ENCODE peak calls at places on chromosomes 16 and 17, in eight cellular contexts. S is T-helper 2 cell, W is amniotic stem cell, V is adrenal gland, X is neural progenitor cell, H is body of pancreas, G is NCI-H2107, J is heart right ventricle. O is an unnamed sample.

GRCh38 chr17:58088624-58089023 is 5.4 kb downstream of the DYNLL2 start:
- DNase-seq in S (no peak), W (no peak), V (no peak), X (no peak), H (no peak), G (no peak), J (no peak), O (no peak)

GRCh38 chr16:57235128-57236092 is 9.6 kb upstream of the ARL2BP start:
- DNase-seq in S (no peak), W (no peak), V (no peak), X (no peak), H (no peak), G (peak; percentile 82), J (no peak), O (no peak)

GRCh38 chr16:64878964-64879363 is 242.9 kb downstream of the CDH11 start:
- DNase-seq in S (no peak), W (no peak), V (no peak), X (no peak), H (no peak), G (no peak), J (no peak), O (no peak)

GRCh38 chr17:10754109-10754508 is 24.3 kb upstream of the TMEM220 start:
- DNase-seq in S (no peak), W (no peak), V (peak; percentile 75), X (peak; percentile 76), H (peak; percentile 58), G (no peak), J (no peak), O (peak; percentile 66)

GRCh38 chr17:65417406-65418221 is 143.8 kb downstream of the AXIN2 start:
- DNase-seq in S (no peak), W (no peak), V (no peak), X (no peak), H (no peak), G (no peak), J (no peak), O (no peak)

GRCh38 chr17:73625006-73625405 is 19.2 kb downstream of the SDK2 start:
- DNase-seq in S (no peak), W (no peak), V (no peak), X (no peak), H (no peak), G (no peak), J (no peak), O (no peak)

GRCh38 chr17:8674344-8675305 is 44.1 kb upstream of the MYH10 start:
- DNase-seq in S (no peak), W (no peak), V (peak; percentile 16), X (no peak), H (peak; percentile 42), G (no peak), J (peak; percentile 72), O (no peak)

GRCh38 chr16:83542491-83542890 is 265.3 kb upstream of the HSBP1 start:
- DNase-seq in S (no peak), W (no peak), V (no peak), X (no peak), H (no peak), G (no peak), J (no peak), O (no peak)

GRCh38 chr16:73064996-73065349 is 17.0 kb upstream of the ZFHX3 start:
- DNase-seq in S (no peak), W (no peak), V (peak; percentile 33), X (no peak), H (no peak), G (no peak), J (no peak), O (no peak)

GRCh38 chr16:50889276-50889675 is 147.4 kb downstream of the CYLD start:
- DNase-seq in S (no peak), W (no peak), V (no peak), X (no peak), H (no peak), G (no peak), J (no peak), O (no peak)

GRCh38 chr16:58500329-58501241 is 642 bp downstream of the NDRG4 start:
- DNase-seq in S (no peak), W (no peak), V (no peak), X (peak; percentile 52), H (no peak), G (no peak), J (no peak), O (no peak)

GRCh38 chr17:40615295-40615988 is 32.2 kb downstream of the SMARCE1 start:
- DNase-seq in S (peak; percentile 33), W (no peak), V (peak; percentile 42), X (peak; percentile 68), H (peak; percentile 66), G (no peak), J (no peak), O (peak; percentile 88)

GRCh38 chr16:1632638-1632970 is 20.4 kb downstream of the CRAMP1 start:
- DNase-seq in S (no peak), W (no peak), V (no peak), X (no peak), H (no peak), G (no peak), J (no peak), O (no peak)

GRCh38 chr16:11052080-11052808 is 107.9 kb downstream of the CLEC16A start:
- DNase-seq in S (peak; percentile 43), W (no peak), V (no peak), X (no peak), H (no peak), G (no peak), J (no peak), O (no peak)

GRCh38 chr16:89099905-89100304 is 6.3 kb downstream of the ACSF3 start:
- DNase-seq in S (peak; percentile 67), W (no peak), V (no peak), X (no peak), H (no peak), G (no peak), J (no peak), O (no peak)

GRCh38 chr17:82356845-82357355 is 2.1 kb upstream of the TEX19 start:
- DNase-seq in S (no peak), W (no peak), V (no peak), X (peak; percentile 40), H (peak; percentile 43), G (peak; percentile 63), J (no peak), O (peak; percentile 89)

GRCh38 chr17:59093702-59094231 is 12.9 kb downstream of the TRIM37 start:
- DNase-seq in S (no peak), W (peak; percentile 73), V (peak; percentile 24), X (no peak), H (peak; percentile 29), G (no peak), J (peak; percentile 47), O (peak; percentile 31)

GRCh38 chr17:45129426-45129939 is 2.8 kb downstream of the PLCD3 start:
- DNase-seq in S (no peak), W (peak; percentile 45), V (peak; percentile 93), X (peak; percentile 70), H (no peak), G (no peak), J (peak; percentile 45), O (peak; percentile 98)

GRCh38 chr16:69839798-69840409 is 77.8 kb downstream of the WWP2 start:
- DNase-seq in S (no peak), W (no peak), V (peak; percentile 53), X (no peak), H (peak; percentile 87), G (no peak), J (peak; percentile 37), O (no peak)

GRCh38 chr16:67858448-67858993 is 11.0 kb upstream of the CENPT start:
- DNase-seq in S (no peak), W (no peak), V (no peak), X (no peak), H (no peak), G (no peak), J (no peak), O (no peak)

GRCh38 chr17:76993636-76994035 is 125.4 kb downstream of the MGAT5B start:
- DNase-seq in S (no peak), W (no peak), V (no peak), X (no peak), H (no peak), G (no peak), J (no peak), O (no peak)

GRCh38 chr16:81650982-81651562 is 128.0 kb upstream of the PLCG2 start:
- DNase-seq in S (no peak), W (no peak), V (peak; percentile 54), X (peak; percentile 81), H (peak; percentile 57), G (peak; percentile 71), J (peak; percentile 87), O (no peak)

GRCh38 chr17:50541916-50542688 is 4.9 kb upstream of the SPATA20 start:
- DNase-seq in S (peak; percentile 74), W (peak; percentile 80), V (peak; percentile 91), X (peak; percentile 97), H (peak; percentile 89), G (peak; percentile 58), J (peak; percentile 84), O (peak; percentile 93)

GRCh38 chr16:56295739-56296527 is 104.6 kb downstream of the GNAO1 start:
- DNase-seq in S (no peak), W (no peak), V (no peak), X (peak; percentile 57), H (no peak), G (no peak), J (no peak), O (no peak)

GRCh38 chr16:30889721-30890120 is 4.2 kb downstream of the BCL7C start:
- DNase-seq in S (no peak), W (no peak), V (peak; percentile 59), X (no peak), H (no peak), G (no peak), J (no peak), O (no peak)

GRCh38 chr17:19296786-19297778 is 59.9 kb downstream of the EPN2 start:
- DNase-seq in S (no peak), W (no peak), V (no peak), X (no peak), H (no peak), G (no peak), J (no peak), O (no peak)